ENCODE peak calls at places on chromosomes 13 and 19, in five cellular contexts. L is MM.1S, Y is gastrocnemius medialis, K is ascending aorta, T is lower leg skin. E is an unnamed sample.

GRCh38 chr13:110344320-110344719 is 37.2 kb downstream of the COL4A2 start:
- DNase-seq in T (peak), K (no peak), Y (no peak), L (no peak), E (no peak)

GRCh38 chr13:67061750-67062149 is 168.4 kb downstream of the PCDH9 start:
- DNase-seq in K (no peak), T (no peak), L (no peak), Y (no peak), E (no peak)

GRCh38 chr19:35476149-35476548 is 14.1 kb downstream of the KRTDAP start:
- DNase-seq in T (no peak), Y (no peak), L (no peak), K (no peak), E (no peak)

GRCh38 chr13:99310382-99311031 is 3.3 kb upstream of the GPR183 start:
- DNase-seq in T (no peak), K (no peak), Y (no peak), L (no peak), E (no peak)

GRCh38 chr19:10965398-10965797 is 4.6 kb downstream of the SMARCA4 start:
- DNase-seq in L (no peak), T (no peak), K (no peak), Y (no peak), E (no peak)

GRCh38 chr13:109479534-109479933 is 306.8 kb downstream of the IRS2 start:
- DNase-seq in L (no peak), Y (no peak), T (no peak), K (no peak), E (no peak)

GRCh38 chr13:33119022-33119735 is 103.0 kb downstream of the KL start:
- DNase-seq in K (no peak), L (no peak), Y (no peak), T (no peak), E (no peak)

GRCh38 chr19:36106441-36106840 is 4.5 kb upstream of the OVOL3 start:
- DNase-seq in Y (no peak), L (no peak), K (no peak), T (no peak), E (no peak)

GRCh38 chr13:29484236-29484635 is 111.3 kb downstream of the SLC7A1 start:
- DNase-seq in T (no peak), K (no peak), L (no peak), Y (no peak), E (no peak)

GRCh38 chr19:13154241-13154778 is 4.1 kb downstream of the IER2 start:
- DNase-seq in Y (peak), K (peak), T (peak), L (no peak), E (no peak)

GRCh38 chr19:31511696-31512095 is 162.5 kb upstream of the TSHZ3 start:
- DNase-seq in Y (no peak), K (no peak), T (peak), L (no peak), E (peak)

GRCh38 chr13:105914637-105915036 is 620.8 kb downstream of the EFNB2 start:
- DNase-seq in L (no peak), Y (no peak), T (no peak), K (no peak), E (no peak)

GRCh38 chr19:16618248-16618647 is 9.8 kb downstream of the MED26 start:
- DNase-seq in T (no peak), K (no peak), Y (no peak), L (no peak), E (no peak)

GRCh38 chr13:93004919-93005318 is 221.7 kb upstream of the GPC6 start:
- DNase-seq in T (no peak), Y (no peak), K (no peak), L (peak), E (no peak)
- TF ChIP-seq CTCF in T (no peak), Y (no peak), K (no peak), L (peak), E (peak)

DNA sequence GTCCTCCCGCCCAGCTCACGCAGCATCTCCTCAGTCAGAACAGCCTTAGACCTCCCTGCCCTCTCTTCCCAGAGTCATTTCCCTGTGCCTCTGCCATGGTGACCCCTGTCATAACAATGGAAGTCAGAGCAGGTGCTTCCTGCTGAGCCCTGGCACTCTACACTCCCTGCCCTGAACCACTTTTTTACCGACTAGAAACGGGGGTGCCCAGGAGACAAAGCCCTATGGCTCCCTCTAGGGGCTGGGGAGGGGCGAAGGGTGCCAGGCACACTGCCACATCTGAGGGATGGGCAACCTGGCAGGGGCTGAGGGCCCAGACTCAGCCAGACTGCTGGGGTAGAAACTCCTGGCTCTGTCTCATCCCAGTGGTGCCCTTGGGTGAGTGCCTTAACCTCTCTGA is 16.4 kb downstream of the ZNF574 start:
- DNase-seq in K (no peak), L (peak), Y (no peak), T (no peak), E (no peak)
- TF ChIP-seq CTCF in K (no peak), L (peak), Y (peak), T (no peak), E (peak)

GRCh38 chr19:44903602-44904425 is 1.8 kb upstream of the APOE start:
- DNase-seq in T (peak), L (peak), K (no peak), Y (peak), E (peak)
- TF ChIP-seq CTCF in T (peak), L (peak), K (peak), Y (peak), E (peak)

DNA sequence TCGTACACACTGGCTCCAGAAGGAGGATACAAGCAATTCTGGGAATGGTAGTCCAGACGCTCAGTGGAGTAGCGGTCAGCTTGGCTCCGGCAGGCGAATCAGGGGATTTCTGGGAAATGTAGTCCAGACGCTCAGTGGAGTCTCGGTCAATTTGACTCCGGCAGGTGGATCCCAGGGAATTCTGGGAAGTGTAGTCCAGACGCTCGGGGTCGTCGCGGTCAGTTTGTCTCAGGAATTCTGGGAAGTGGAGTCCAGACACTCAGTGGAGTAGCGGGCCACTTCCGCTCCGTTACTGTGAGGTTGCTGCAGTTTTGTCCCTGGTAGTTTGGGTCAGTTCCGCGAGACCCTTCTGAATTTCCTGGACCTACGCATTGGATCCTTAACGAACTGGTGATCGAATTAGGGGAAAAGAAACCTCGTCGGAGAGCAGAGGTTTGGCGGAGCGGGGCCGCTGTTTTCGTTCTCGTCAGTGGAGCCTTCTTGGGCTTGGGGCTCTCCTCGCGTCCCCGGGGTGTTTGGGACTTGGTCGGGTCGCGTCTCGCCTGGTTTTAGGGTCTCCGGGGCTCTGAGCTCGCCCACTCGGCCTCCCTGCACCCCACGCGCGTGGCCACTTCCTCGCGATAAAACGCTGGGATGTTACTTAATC is at the start of gene ZNF225:
- DNase-seq in T (peak), L (peak), K (peak), Y (peak), E (peak)
- TF ChIP-seq CTCF in T (no peak), L (no peak), K (no peak), Y (no peak), E (no peak)

GRCh38 chr13:52026246-52026626 is 1.7 kb downstream of the UTP14C start:
- DNase-seq in Y (no peak), L (no peak), T (no peak), K (no peak), E (no peak)
- TF ChIP-seq CTCF in Y (no peak), L (no peak), T (no peak), K (no peak), E (no peak)

GRCh38 chr13:76872686-76873085 is 13.5 kb downstream of the KCTD12 start:
- DNase-seq in L (no peak), T (no peak), Y (no peak), K (no peak), E (no peak)
- TF ChIP-seq CTCF in L (no peak), T (no peak), Y (no peak), K (no peak), E (no peak)

E was measured in type B pancreatic cell.